ENCODE peak calls at places on chromosome 20, in nine cellular contexts. N, C, B, G, P, O, F, I and J are unnamed samples.

GRCh38 chr20:3808141-3808479 is 12.0 kb downstream of the CDC25B start:
- DNase-seq in P (peak), I (peak), C (peak), B (no peak), O (peak), N (no peak), F (no peak), G (peak), J (no peak)

GRCh38 chr20:23374441-23374840 is 12.5 kb downstream of the GZF1 start:
- DNase-seq in B (no peak), F (no peak), I (no peak), G (no peak), C (no peak), N (no peak), O (no peak), P (no peak), J (no peak)

GRCh38 chr20:38748863-38749153 is 548 bp downstream of the ACTR5 start:
- DNase-seq in O (no peak), G (no peak), C (no peak), I (no peak), P (no peak), N (no peak), F (no peak), B (peak), J (no peak)

GRCh38 chr20:4153251-4153650 is 137.9 kb upstream of the RNF24 start:
- DNase-seq in I (peak), C (no peak), O (no peak), G (no peak), N (no peak), B (no peak), P (no peak), F (no peak), J (no peak)

GRCh38 chr20:38113401-38114325 is 51.4 kb downstream of the TGM2 start:
- DNase-seq in B (peak), I (no peak), F (peak), P (no peak), C (no peak), O (no peak), N (peak), G (no peak), J (no peak)

GRCh38 chr20:23879811-23880374 is 345 bp upstream of the CST5 start:
- DNase-seq in N (no peak), O (no peak), F (no peak), G (no peak), I (no peak), C (no peak), P (no peak), B (no peak), J (no peak)

GRCh38 chr20:61424628-61425420 is 172.8 kb downstream of the CDH4 start:
- DNase-seq in G (no peak), B (no peak), C (no peak), P (no peak), O (no peak), I (no peak), F (no peak), N (no peak), J (no peak)

GRCh38 chr20:33914871-33915270 is 78.8 kb upstream of the RALY start:
- DNase-seq in C (no peak), G (no peak), F (no peak), N (no peak), I (no peak), O (no peak), P (no peak), B (peak), J (no peak)

GRCh38 chr20:16206817-16207216 is 366.4 kb downstream of the KIF16B start:
- DNase-seq in P (no peak), N (no peak), C (no peak), G (no peak), I (no peak), O (no peak), F (no peak), B (no peak), J (no peak)

GRCh38 chr20:21101453-21102251 is 4.5 kb downstream of the LINC00237 start:
- DNase-seq in F (no peak), P (no peak), I (no peak), B (no peak), N (peak), G (no peak), O (peak), C (no peak), J (no peak)

GRCh38 chr20:59258103-59258705 is 42.2 kb upstream of the EDN3 start:
- DNase-seq in B (peak), O (no peak), I (no peak), P (no peak), C (no peak), F (peak), G (no peak), N (no peak), J (no peak)

GRCh38 chr20:32206383-32207210 is 946 bp downstream of the PLAGL2 start:
- DNase-seq in P (no peak), G (no peak), O (no peak), N (no peak), B (peak), I (no peak), F (no peak), C (no peak), J (no peak)

GRCh38 chr20:58907481-58908137 is 55.1 kb downstream of the GNAS start:
- DNase-seq in O (peak), F (peak), I (peak), P (peak), B (peak), N (peak), G (peak), C (peak), J (peak)

GRCh38 chr20:13936781-13937576 is 53.4 kb downstream of the SEL1L2 start:
- DNase-seq in F (no peak), B (no peak), C (no peak), N (no peak), P (no peak), O (no peak), G (no peak), I (no peak), J (no peak)

GRCh38 chr20:16472045-16472872 is 101.0 kb downstream of the KIF16B start:
- DNase-seq in G (no peak), N (no peak), C (no peak), P (no peak), O (no peak), B (no peak), I (no peak), F (no peak), J (no peak)

GRCh38 chr20:48725589-48725991 is 102.2 kb downstream of the PREX1 start:
- DNase-seq in N (no peak), P (no peak), C (no peak), O (no peak), I (no peak), G (peak), B (no peak), F (no peak), J (no peak)

GRCh38 chr20:31693402-31693801 is 29.3 kb downstream of the BCL2L1 start:
- DNase-seq in I (no peak), B (no peak), N (no peak), G (no peak), P (no peak), O (no peak), C (no peak), F (no peak), J (no peak)

GRCh38 chr20:56735087-56735642 is 106.1 kb downstream of the TFAP2C start:
- DNase-seq in C (no peak), B (no peak), G (no peak), F (no peak), O (no peak), I (no peak), P (no peak), N (no peak), J (no peak)